ENCODE peak calls at places on chromosomes 12 and 14, in eight cellular contexts. W is LoVo; D is NCI-H510A treated with DMSO at 0.1 percent for 48 hours; K is GM12864; Y is stimulated activated naive CD4-positive, alpha-beta T cell; H is SHP77; N is CD4-positive, alpha-beta memory T cell; A is T-helper 2 cell. P is an unnamed sample.

GRCh38 chr12:75438052-75438754 is 42.4 kb upstream of the GLIPR1 start:
- DNase-seq in W (no peak), D (no peak), K (no peak), Y (no peak), H (no peak), N (peak; percentile 53), A (no peak), P (no peak)

GRCh38 chr12:87809916-87810315 is 219.3 kb downstream of the C12orf50 start:
- DNase-seq in W (no peak), D (no peak), K (no peak), Y (no peak), H (no peak), N (no peak), A (no peak), P (no peak)

GRCh38 chr12:64172143-64172970 is 49.7 kb downstream of the KICS2 start:
- DNase-seq in W (no peak), D (no peak), K (no peak), Y (no peak), H (no peak), N (no peak), A (no peak), P (no peak)

GRCh38 chr12:111066744-111067437 is 146.5 kb upstream of the MYL2 start:
- DNase-seq in W (no peak), D (no peak), K (peak; percentile 7), Y (no peak), H (no peak), N (no peak), A (no peak), P (no peak)

GRCh38 chr12:75087656-75088055 is 122.0 kb downstream of the KCNC2 start:
- DNase-seq in W (no peak), D (no peak), K (no peak), Y (no peak), H (peak; percentile 2), N (no peak), A (no peak), P (no peak)

GRCh38 chr14:64500088-64500487 is 3.5 kb downstream of the ZBTB25 start:
- DNase-seq in W (no peak), D (no peak), K (no peak), Y (no peak), H (no peak), N (no peak), A (no peak), P (no peak)

GRCh38 chr12:68453876-68454275 is 121.7 kb upstream of the MDM1 start:
- DNase-seq in W (no peak), D (no peak), K (no peak), Y (no peak), H (no peak), N (no peak), A (no peak), P (no peak)

GRCh38 chr14:53793790-53794560 is 162.7 kb downstream of the BMP4 start:
- DNase-seq in W (no peak), D (no peak), K (no peak), Y (no peak), H (peak; percentile 67), N (no peak), A (no peak), P (no peak)

GRCh38 chr14:24699052-24699451 is 65.1 kb upstream of the GZMB start:
- DNase-seq in W (no peak), D (no peak), K (no peak), Y (no peak), H (no peak), N (no peak), A (no peak), P (no peak)

GRCh38 chr12:121861549-121862254 is 3.0 kb upstream of the HPD start:
- DNase-seq in W (no peak), D (no peak), K (no peak), Y (no peak), H (no peak), N (no peak), A (no peak), P (no peak)

GRCh38 chr14:22448035-22448904 is 140.8 kb downstream of the DAD1 start:
- DNase-seq in W (no peak), D (no peak), K (peak; percentile 49), Y (no peak), H (no peak), N (no peak), A (no peak), P (no peak)

GRCh38 chr12:68352067-68352466 is 19.9 kb upstream of the MDM1 start:
- DNase-seq in W (peak; percentile 26), D (no peak), K (no peak), Y (no peak), H (no peak), N (no peak), A (no peak), P (no peak)

GRCh38 chr12:22409071-22409951 is 74.8 kb upstream of the ST8SIA1 start:
- DNase-seq in W (no peak), D (no peak), K (no peak), Y (no peak), H (no peak), N (peak; percentile 82), A (peak; percentile 74), P (peak; percentile 60)

GRCh38 chr12:109625131-109625559 is 51.6 kb downstream of the MVK start:
- DNase-seq in W (peak; percentile 28), D (no peak), K (no peak), Y (no peak), H (no peak), N (no peak), A (no peak), P (no peak)

GRCh38 chr12:117240356-117240755 is 50.1 kb upstream of the FBXO21 start:
- DNase-seq in W (no peak), D (no peak), K (no peak), Y (no peak), H (no peak), N (no peak), A (no peak), P (no peak)